ENCODE peak calls at places on chromosome 6, in six cellular contexts. S, P, Q, M, G and T are unnamed samples.

GRCh38 chr6:166616261-166617226 is 10.5 kb downstream of the RPS6KA2 start:
- DNase-seq in S (no peak), P (no peak), Q (no peak), M (no peak), G (no peak), T (no peak)

GRCh38 chr6:17705428-17705777 is 1.3 kb downstream of the NUP153 start:
- DNase-seq in S (peak; percentile 57), P (peak; percentile 55), Q (peak; percentile 37), M (peak; percentile 25), G (no peak), T (no peak)

GRCh38 chr6:118813795-118814194 is 80.2 kb upstream of the ASF1A start:
- DNase-seq in S (no peak), P (no peak), Q (no peak), M (no peak), G (no peak), T (no peak)

GRCh38 chr6:166006593-166007301 is 160.9 kb downstream of the TBXT start:
- DNase-seq in S (no peak), P (no peak), Q (no peak), M (no peak), G (no peak), T (no peak)

GRCh38 chr6:143449731-143450452 is 603 bp downstream of the ADAT2 start:
- DNase-seq in S (no peak), P (no peak), Q (peak; percentile 54), M (peak; percentile 23), G (no peak), T (peak; percentile 55)

GRCh38 chr6:23568292-23568691 is 557.7 kb upstream of the NRSN1 start:
- DNase-seq in S (no peak), P (no peak), Q (no peak), M (no peak), G (no peak), T (no peak)

GRCh38 chr6:38154731-38155130 is 335.2 kb downstream of the ZFAND3 start:
- DNase-seq in S (no peak), P (no peak), Q (no peak), M (no peak), G (no peak), T (no peak)

GRCh38 chr6:45822269-45822812 is 193.3 kb downstream of the CLIC5 start:
- DNase-seq in S (no peak), P (no peak), Q (no peak), M (no peak), G (no peak), T (no peak)

GRCh38 chr6:35808688-35809087 is 3.5 kb downstream of the LHFPL5 start:
- DNase-seq in S (no peak), P (no peak), Q (no peak), M (no peak), G (no peak), T (no peak)

GRCh38 chr6:31734703-31735500 is 1.4 kb downstream of the CLIC1 start:
- DNase-seq in S (peak; percentile 53), P (peak; percentile 42), Q (peak; percentile 65), M (peak; percentile 84), G (no peak), T (peak; percentile 74)

GRCh38 chr6:106360989-106361430 is 493 bp downstream of the CRYBG1 start:
- DNase-seq in S (no peak), P (no peak), Q (no peak), M (peak; percentile 37), G (no peak), T (peak; percentile 7)

GRCh38 chr6:64589961-64590360 is 954.4 kb downstream of the PHF3 start:
- DNase-seq in S (no peak), P (no peak), Q (no peak), M (no peak), G (no peak), T (no peak)

GRCh38 chr6:124197148-124197547 is 393.5 kb downstream of the NKAIN2 start:
- DNase-seq in S (no peak), P (no peak), Q (no peak), M (no peak), G (no peak), T (no peak)

DNA sequence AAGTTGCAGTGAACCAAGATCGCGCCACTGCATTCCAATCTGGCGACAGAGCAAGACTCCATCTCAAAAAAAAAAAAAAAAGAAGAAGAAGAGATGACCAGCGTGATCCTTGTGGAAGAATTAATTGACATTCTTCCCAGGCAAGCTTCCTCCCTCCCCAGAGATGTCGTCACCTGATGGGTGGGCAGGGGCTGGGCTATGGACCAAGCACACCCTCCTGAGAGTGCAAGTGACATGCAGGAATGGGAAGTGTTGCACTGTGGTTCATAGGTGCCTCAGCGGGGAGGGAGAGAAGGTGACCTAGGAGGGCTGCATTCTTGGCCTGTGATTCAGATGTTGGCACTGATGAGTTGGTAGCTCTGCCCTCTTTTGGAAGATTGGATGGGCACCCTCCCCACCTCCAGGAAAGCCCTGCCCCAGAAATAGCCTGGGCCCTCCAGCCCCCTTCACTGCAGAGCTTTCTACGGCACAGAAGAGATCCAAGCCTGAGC is 37.8 kb downstream of the TAF8 start:
- DNase-seq in S (peak; percentile 18), P (no peak), Q (no peak), M (no peak), G (no peak), T (no peak)
- TF ChIP-seq EP300 in S (no peak), P (no peak), Q (no peak), M (no peak), G (no peak), T (no peak)

DNA sequence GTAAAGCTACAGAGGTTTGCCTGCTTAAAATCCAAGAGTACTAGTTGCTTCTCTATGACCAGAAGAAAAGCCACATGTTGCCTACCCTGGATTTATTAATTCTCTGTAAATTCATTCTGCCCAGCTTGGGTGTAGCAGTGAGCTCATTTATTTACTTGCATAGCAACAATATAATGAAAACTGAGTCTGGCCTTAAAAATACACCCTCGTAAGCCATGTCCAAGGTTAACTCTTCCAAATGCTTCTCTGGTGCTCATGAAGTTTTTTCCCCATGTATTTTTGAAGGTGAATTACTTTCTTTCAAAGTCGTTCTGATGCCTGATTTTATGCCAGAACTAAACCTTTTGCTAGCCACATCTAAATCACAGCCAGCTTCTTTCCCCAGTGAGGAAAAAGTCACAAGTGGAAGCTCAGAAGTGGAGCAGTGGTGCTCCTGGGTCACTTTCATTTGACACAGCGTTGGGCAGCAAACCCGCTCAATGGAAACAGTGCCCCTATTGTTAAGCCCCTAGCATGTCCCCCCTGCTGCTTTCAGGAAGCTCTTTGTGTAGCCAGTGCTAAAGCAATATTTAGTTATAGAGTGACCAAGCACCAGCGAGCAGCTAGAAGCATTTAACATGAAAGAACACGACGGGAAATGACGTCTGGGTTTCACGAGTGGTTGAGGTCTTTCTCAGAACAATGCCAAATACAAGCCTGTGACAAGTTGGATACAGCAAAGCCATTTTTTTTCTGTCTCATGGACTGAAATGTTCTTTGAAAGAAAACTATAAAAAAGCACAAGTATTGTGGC is 29.8 kb downstream of the NEDD9 start:
- DNase-seq in S (no peak), P (no peak), Q (peak; percentile 100), M (no peak), G (no peak), T (no peak)
- TF ChIP-seq EP300 in S (no peak), P (no peak), Q (no peak), M (no peak), G (no peak), T (no peak)

DNA sequence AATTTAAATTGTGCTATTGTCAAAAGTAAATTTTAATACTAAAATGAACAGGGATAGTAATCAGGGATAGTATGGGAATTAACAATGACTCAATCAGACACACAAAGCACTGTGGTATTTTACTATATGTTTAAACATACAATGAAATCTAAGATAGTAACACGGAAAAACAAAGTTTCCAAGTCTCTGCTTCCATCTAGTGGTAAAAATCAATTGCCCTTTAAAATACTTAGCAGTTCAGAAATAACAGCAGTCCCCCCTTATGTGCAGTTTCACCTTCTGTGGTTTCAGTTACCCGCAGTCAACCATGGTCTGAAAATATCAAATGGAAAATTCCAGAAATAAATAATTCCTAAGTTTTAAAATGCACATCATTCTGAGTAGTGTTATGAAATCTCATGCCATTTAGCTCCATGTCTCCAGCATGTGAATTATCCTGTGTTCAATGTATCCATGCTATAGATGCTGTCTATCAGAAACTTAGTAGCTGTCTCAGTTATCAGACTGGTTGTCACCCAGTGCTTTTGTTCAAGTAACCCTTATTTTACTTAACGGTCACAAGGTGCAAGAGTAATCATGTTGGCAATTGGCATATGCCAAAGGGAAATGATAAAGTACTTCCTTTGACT is 58.5 kb downstream of the AHI1 start:
- DNase-seq in S (no peak), P (no peak), Q (peak; percentile 30), M (no peak), G (no peak), T (no peak)
- TF ChIP-seq EP300 in S (no peak), P (no peak), Q (no peak), M (no peak), G (no peak), T (no peak)

GRCh38 chr6:34514593-34515472 is 41.3 kb downstream of the SPDEF start:
- DNase-seq in S (no peak), P (peak; percentile 80), Q (no peak), M (no peak), G (no peak), T (peak; percentile 74)
- TF ChIP-seq EP300 in S (no peak), P (no peak), Q (no peak), M (no peak), G (no peak), T (no peak)

GRCh38 chr6:49541936-49542335 is 8.5 kb upstream of the C6orf141 start:
- DNase-seq in S (no peak), P (no peak), Q (no peak), M (no peak), G (no peak), T (no peak)
- TF ChIP-seq EP300 in S (no peak), P (no peak), Q (no peak), M (no peak), G (no peak), T (no peak)